ENCODE peak calls at places on chromosomes 6 and 20, in seven cellular contexts. T is MM.1S, V is kidney epithelial cell, C is BE2C, F is neural progenitor cell, M is lower lobe of right lung, A is dorsolateral prefrontal cortex. K is an unnamed sample. For H3K27me3, the result is how much of the 10 kb centered on the place peaks cover.

GRCh38 chr6:45706319-45706718 is 309.3 kb downstream of the CLIC5 start:
- DNase-seq in A (no peak), M (no peak), C (no peak), F (no peak), V (no peak), T (no peak), K (no peak)

GRCh38 chr20:57441510-57442154 is 50.4 kb downstream of the RBM38 start:
- DNase-seq in A (no peak), F (no peak), T (no peak), C (no peak), V (no peak), M (no peak), K (no peak)

GRCh38 chr6:56624728-56625069 is 18.0 kb downstream of the DST start:
- DNase-seq in T (no peak), M (no peak), V (no peak), C (no peak), F (no peak), A (no peak), K (no peak)

GRCh38 chr6:154868143-154868594 is 126.9 kb upstream of the TIAM2 start:
- DNase-seq in M (no peak), F (peak), A (no peak), C (peak), T (peak), V (no peak), K (peak)

GRCh38 chr6:1789092-1789491 is 179.4 kb downstream of the FOXC1 start:
- DNase-seq in T (no peak), V (no peak), M (no peak), A (no peak), C (no peak), F (no peak), K (no peak)

GRCh38 chr6:17101422-17102257 is at the start of gene STMND1:
- DNase-seq in V (no peak), T (no peak), C (peak), M (peak), F (peak), A (no peak), K (peak)

GRCh38 chr20:17825949-17826843 is 126.4 kb downstream of the BANF2 start:
- DNase-seq in T (no peak), F (no peak), C (no peak), M (no peak), V (no peak), A (no peak), K (no peak)

GRCh38 chr6:159898519-159898918 is 7.7 kb downstream of the MAS1 start:
- DNase-seq in F (no peak), A (no peak), V (no peak), T (no peak), C (no peak), M (no peak), K (no peak)

GRCh38 chr6:70394518-70395300 is 18.6 kb upstream of the FAM135A start:
- DNase-seq in M (peak), C (no peak), A (no peak), V (no peak), T (no peak), F (no peak), K (no peak)

GRCh38 chr6:129696843-129697242 is 13.1 kb downstream of the ARHGAP18 start:
- DNase-seq in A (no peak), V (no peak), F (no peak), M (no peak), T (no peak), C (no peak), K (no peak)

GRCh38 chr20:1370548-1371110 is 22.2 kb downstream of the FKBP1A start:
- DNase-seq in C (no peak), M (no peak), T (no peak), A (no peak), V (no peak), F (no peak), K (no peak)

GRCh38 chr6:161088676-161089328 is 97.2 kb downstream of the MAP3K4 start:
- DNase-seq in V (no peak), M (no peak), A (no peak), T (no peak), C (no peak), F (peak), K (no peak)

GRCh38 chr20:4544765-4545164 is 176.9 kb upstream of the PRND start:
- DNase-seq in V (peak), F (no peak), A (no peak), C (no peak), M (no peak), T (no peak), K (no peak)

GRCh38 chr6:15598273-15598778 is 64.5 kb downstream of the DTNBP1 start:
- DNase-seq in T (no peak), M (no peak), A (no peak), F (no peak), C (no peak), V (no peak), K (no peak)

GRCh38 chr20:47165376-47165865 is 191.1 kb downstream of the ZMYND8 start:
- DNase-seq in T (no peak), M (no peak), V (no peak), F (no peak), C (no peak), A (no peak), K (no peak)

GRCh38 chr20:5078399-5078958 is 41.3 kb downstream of the PCNA start:
- DNase-seq in C (no peak), T (peak), M (peak), A (no peak), V (no peak), F (no peak), K (no peak)

GRCh38 chr6:116680880-116681672 is at the start of gene KPNA5:
- DNase-seq in V (peak), T (peak), C (peak), M (peak), A (peak), F (peak), K (peak)

GRCh38 chr6:55276745-55277627 is 50.3 kb upstream of the GFRAL start:
- DNase-seq in F (peak), T (peak), C (peak), A (no peak), V (peak), M (no peak), K (no peak)

GRCh38 chr6:158072083-158072721 is 90.5 kb downstream of the SYNJ2 start:
- DNase-seq in F (peak), T (peak), A (peak), M (peak), V (no peak), C (peak), K (peak)

GRCh38 chr6:37910998-37911397 is 91.5 kb downstream of the ZFAND3 start:
- DNase-seq in A (no peak), T (no peak), C (no peak), M (no peak), F (no peak), V (no peak), K (no peak)

GRCh38 chr6:80289727-80290126 is 183.3 kb downstream of the BCKDHB start:
- DNase-seq in C (no peak), M (no peak), V (no peak), F (no peak), T (no peak), A (no peak), K (no peak)

GRCh38 chr6:47455533-47456209 is 21.9 kb upstream of the CD2AP start:
- DNase-seq in A (no peak), C (no peak), F (no peak), T (no peak), M (no peak), V (no peak), K (no peak)

GRCh38 chr6:101348816-101349215 is 44.7 kb upstream of the GRIK2 start:
- DNase-seq in F (no peak), A (no peak), M (no peak), V (no peak), T (no peak), C (no peak), K (no peak)

GRCh38 chr6:136284909-136285308 is 4.7 kb downstream of the BCLAF1 start:
- DNase-seq in A (no peak), V (peak), M (no peak), C (no peak), T (no peak), F (no peak), K (no peak)

GRCh38 chr20:52062452-52063209 is 128.9 kb downstream of the ZFP64 start:
- DNase-seq in C (no peak), V (no peak), A (no peak), M (no peak), T (no peak), F (no peak), K (no peak)

GRCh38 chr6:72554761-72555221 is 67.1 kb upstream of the KCNQ5 start:
- DNase-seq in C (no peak), F (no peak), M (no peak), T (no peak), A (no peak), V (no peak), K (no peak)

GRCh38 chr6:16157909-16158308 is 29.0 kb downstream of the MYLIP start:
- DNase-seq in M (no peak), F (peak), T (no peak), V (no peak), C (peak), A (no peak), K (no peak)

GRCh38 chr6:156720739-156721714 is 56.2 kb upstream of the ARID1B start:
- DNase-seq in V (no peak), T (no peak), A (no peak), F (peak), C (no peak), M (peak), K (peak)

GRCh38 chr20:56890011-56890410 is 260.9 kb downstream of the TFAP2C start:
- DNase-seq in A (no peak), F (no peak), C (no peak), M (no peak), T (no peak), V (no peak), K (no peak)

GRCh38 chr6:73710470-73710869 is 14.5 kb downstream of the CD109 start:
- DNase-seq in C (no peak), A (no peak), F (no peak), T (no peak), M (no peak), V (no peak), K (no peak)

GRCh38 chr20:31869673-31869941 is 720 bp downstream of the DUSP15 start:
- DNase-seq in V (no peak), T (no peak), M (no peak), F (no peak), A (no peak), C (no peak), K (no peak)

GRCh38 chr20:31870703-31871601 is 518 bp downstream of the TTLL9 start:
- DNase-seq in F (no peak), M (no peak), C (no peak), T (no peak), V (no peak), A (no peak), K (no peak)

GRCh38 chr20:31869942-31870702 is at the start of the genes DUSP15 and TTLL9:
- DNase-seq in V (no peak), M (peak), C (peak), F (peak), A (peak), T (no peak), K (peak)

GRCh38 chr20:31871602-31871954 is 1.1 kb downstream of the TTLL9 start:
- DNase-seq in C (no peak), V (no peak), A (no peak), M (no peak), T (no peak), F (no peak), K (no peak)

GRCh38 chr20:31872406-31872805 is 2.0 kb downstream of the TTLL9 start:
- DNase-seq in C (no peak), T (no peak), V (no peak), A (no peak), M (no peak), F (no peak), K (no peak)
- H3K27me3 ChIP-seq in C (under half), T (half or more), V (under half), A (under half), M (under half), F (under half), K (under half)

GRCh38 chr20:33602826-33603590 is 59.1 kb upstream of the C20orf144 start:
- DNase-seq in T (peak), C (no peak), A (no peak), V (peak), F (no peak), M (no peak), K (no peak)
- H3K4me3 ChIP-seq in T (peak), C (no peak), A (no peak), V (no peak), F (no peak), M (no peak), K (no peak)

DNA sequence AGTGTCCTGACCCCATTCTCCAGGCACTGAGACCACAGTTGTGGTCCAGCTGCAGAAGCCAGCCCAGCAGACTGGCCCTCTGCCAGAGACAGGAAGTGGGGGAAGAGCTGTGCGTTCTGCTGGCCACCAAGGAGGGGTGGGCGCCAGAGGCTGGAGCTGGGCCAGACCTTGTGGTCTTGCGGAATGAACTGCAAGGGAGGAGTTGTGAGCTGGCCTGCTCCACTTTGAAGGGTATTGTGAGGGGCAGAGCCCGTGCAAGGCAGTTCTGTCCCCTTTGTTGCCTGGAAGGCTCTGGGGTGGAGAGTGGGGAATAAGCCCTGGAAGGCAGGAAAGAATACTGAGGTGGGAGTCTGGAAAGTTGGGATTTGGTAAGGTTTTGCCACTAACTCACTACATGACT is 3.6 kb upstream of the MDFI start:
- DNase-seq in M (peak), C (peak), T (no peak), A (no peak), V (no peak), F (peak), K (peak)
- H3K27me3 ChIP-seq in M (under half), C (under half), T (half or more), A (under half), V (under half), F (half or more), K (under half)

DNA sequence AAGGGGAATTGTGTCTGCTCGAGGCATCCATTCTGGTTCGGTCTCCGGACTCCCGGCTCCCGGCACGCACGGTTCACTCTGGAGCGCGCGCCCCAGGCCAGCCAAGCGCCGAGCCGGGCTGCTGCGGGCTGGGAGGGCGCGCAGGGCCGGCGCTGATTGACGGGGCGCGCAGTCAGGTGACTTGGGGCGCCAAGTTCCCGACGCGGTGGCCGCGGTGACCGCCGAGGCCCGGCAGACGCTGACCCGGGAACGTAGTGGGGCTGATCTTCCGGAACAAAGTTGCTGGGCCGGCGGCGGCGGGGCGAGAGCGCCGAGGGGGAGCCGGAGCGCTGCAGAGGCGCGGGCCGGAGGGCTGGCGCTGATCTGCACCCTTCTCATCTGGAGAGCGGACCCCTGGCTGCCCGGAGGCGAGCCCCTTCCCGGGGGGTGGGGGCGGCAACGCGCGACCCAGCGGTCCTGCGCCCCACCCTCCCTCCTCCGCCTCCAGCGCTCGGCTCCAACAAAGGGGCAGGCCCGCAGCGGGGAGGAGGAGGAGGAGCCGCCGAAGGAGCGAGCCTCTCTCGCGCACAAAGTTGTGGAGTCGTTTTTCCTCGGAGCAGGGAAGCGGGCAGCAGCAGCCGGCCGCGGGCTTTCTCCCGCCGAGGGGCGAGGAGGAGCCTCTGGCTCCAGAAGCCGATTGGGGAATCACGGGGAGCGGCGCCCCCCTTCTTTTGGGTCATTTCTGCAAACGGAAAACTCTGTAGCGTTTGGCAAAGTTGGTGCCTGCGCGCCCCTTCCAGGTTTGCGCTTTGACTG is at the start of gene UTRN:
- DNase-seq in F (peak), C (peak), M (peak), V (no peak), T (peak), A (peak), K (peak)
- H3K4me3 ChIP-seq in F (peak), C (no peak), M (peak), V (peak), T (peak), A (peak), K (peak)

DNA sequence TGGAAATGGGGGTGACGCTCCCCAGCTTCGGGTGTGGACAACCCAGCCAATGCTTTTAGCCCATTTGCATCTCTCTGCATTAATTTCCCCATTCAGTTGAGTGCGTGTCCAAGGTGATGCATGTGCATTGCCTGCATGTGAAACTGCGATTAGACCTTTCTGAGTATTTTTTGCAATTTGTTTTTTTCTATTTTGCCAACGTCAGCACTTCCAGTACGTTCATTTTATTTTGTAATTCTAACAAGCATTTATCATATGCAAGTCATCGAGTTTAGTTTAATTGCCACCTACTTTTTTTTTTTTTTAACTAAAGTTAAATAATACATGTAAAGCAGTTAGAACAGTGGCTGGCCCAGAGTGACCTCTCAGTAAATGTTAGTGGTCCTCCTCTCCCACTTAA is 24.1 kb downstream of the PDRG1 start:
- DNase-seq in F (no peak), A (no peak), C (no peak), V (no peak), T (no peak), M (no peak), K (no peak)
- H3K27me3 ChIP-seq in F (under half), A (under half), C (under half), V (under half), T (under half), M (under half), K (under half)

DNA sequence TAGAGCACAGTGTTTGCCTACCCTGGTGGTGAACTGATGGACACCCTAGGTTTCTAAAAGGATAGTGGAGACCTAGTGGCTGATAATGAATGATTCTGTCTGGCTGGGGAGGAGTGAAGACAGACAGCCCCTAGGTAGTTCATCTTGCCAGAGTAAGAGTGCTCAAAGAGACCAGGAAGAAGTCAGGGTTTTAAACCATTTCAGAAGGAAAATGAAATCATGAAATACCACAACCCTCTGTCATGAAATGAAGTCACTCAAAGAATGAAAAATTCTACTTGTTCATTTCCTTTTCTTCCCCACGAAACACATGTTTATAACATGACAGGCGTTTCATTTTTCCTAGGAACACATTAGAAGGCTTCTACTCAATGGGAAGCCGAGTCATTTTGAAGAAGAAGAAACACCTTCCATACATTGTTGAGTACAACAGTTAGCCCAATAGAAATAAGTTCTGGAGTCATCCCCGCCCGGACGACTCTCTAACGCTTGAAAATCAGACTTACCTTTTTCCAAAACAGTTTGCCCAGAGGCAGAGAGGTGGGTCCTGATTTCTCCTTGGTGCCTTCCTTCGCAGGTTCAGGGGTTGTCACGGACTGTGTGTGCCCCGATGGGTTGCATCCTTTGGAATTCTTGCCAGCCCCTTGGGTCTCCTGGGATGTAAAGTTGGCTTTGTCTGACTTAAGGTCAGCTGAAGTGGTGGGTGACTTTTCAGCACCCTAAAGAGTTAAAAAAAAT is 85.4 kb downstream of the BCAS1 start:
- DNase-seq in T (no peak), C (no peak), M (no peak), A (no peak), F (no peak), V (no peak), K (no peak)
- H3K4me3 ChIP-seq in T (no peak), C (no peak), M (no peak), A (no peak), F (no peak), V (no peak), K (no peak)

DNA sequence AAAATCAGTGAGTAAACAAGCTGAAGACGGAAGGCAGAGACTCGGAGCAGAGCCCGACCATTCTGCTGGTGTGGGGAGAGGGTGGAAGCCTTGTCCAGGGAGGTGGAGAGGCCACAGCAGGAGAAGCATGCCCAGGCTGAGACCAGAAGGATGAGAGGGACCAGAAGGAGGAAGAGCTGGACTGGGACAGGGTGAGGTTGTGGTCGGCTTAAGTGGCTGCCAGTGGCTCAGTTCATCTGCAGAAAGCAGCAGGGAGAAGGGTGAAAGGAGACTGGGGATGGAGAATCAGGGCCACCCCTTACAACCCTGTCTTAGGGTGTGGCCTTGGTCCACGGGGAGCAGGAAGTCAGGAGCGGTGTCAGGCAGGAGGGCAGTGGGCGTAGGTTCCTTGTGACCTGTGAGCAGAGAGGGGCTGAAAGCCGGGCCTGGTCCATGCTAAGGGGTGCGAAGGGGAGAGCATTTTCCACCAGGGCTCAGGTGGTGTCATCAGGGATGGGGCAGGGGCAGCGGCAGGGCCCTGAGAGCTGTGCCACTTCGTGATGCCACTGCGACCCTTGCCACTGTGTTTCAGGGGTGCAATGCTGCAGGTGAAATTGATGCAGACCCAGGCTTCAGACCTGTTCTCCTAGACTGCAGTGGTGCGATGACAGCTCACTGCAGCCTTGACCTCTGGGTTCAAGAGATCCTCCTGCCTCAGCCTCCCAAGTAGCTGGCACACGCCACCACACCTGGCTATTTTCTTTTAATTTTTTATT is 81.1 kb downstream of the TTLL2 start:
- DNase-seq in M (no peak), A (no peak), T (no peak), C (no peak), V (no peak), F (no peak), K (no peak)
- H3K27me3 ChIP-seq in M (under half), A (under half), T (under half), C (under half), V (under half), F (under half), K (under half)

DNA sequence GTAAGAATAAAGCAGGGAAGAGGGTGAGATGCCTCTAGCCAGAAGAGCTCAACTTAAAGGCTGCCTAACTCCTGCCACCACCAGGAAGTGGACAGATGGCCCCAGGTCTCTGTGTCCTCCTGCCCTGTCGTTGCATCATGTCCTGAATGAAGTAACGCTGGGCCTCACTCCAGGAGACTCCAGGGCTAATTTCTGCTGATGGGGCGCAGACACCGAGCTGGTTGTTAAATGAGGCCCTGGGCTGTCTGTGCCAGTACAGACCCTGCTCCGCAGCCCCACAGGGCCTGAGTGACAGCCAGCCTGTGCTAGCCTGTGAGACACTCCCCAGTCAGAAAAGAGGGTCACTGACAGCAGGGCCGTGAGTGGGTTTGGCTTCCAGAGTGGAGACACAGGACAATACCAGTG is 6.5 kb downstream of the IP6K3 start:
- DNase-seq in V (no peak), T (no peak), F (no peak), C (no peak), M (no peak), A (no peak), K (no peak)
- H3K4me3 ChIP-seq in V (no peak), T (no peak), F (no peak), C (no peak), M (no peak), A (no peak), K (no peak)